ENCODE peak calls at places on chromosomes 16 and 17, in seven cellular contexts. R, E, U, A, L, I and F are unnamed samples.

GRCh38 chr16:1224558-1224957 is 510 bp downstream of the TPSG1 start:
- DNase-seq in R (no peak), E (no peak), U (no peak), A (no peak), L (no peak), I (no peak), F (no peak)

GRCh38 chr16:53417976-53418375 is 16.3 kb upstream of the RBL2 start:
- DNase-seq in R (no peak), E (no peak), U (no peak), A (no peak), L (no peak), I (no peak), F (no peak)

GRCh38 chr16:13471036-13471435 is 448.9 kb upstream of the ERCC4 start:
- DNase-seq in R (no peak), E (no peak), U (no peak), A (no peak), L (no peak), I (no peak), F (no peak)

GRCh38 chr17:67499673-67500072 is 122.6 kb downstream of the PITPNC1 start:
- DNase-seq in R (no peak), E (no peak), U (no peak), A (no peak), L (no peak), I (no peak), F (no peak)

GRCh38 chr17:44197107-44197506 is 2.6 kb downstream of the ATXN7L3 start:
- DNase-seq in R (no peak), E (no peak), U (no peak), A (no peak), L (no peak), I (no peak), F (no peak)

GRCh38 chr17:39822051-39822450 is 42.1 kb downstream of the IKZF3 start:
- DNase-seq in R (no peak), E (no peak), U (no peak), A (no peak), L (no peak), I (no peak), F (no peak)

GRCh38 chr17:8574687-8575086 is 55.8 kb downstream of the MYH10 start:
- DNase-seq in R (no peak), E (no peak), U (no peak), A (no peak), L (no peak), I (no peak), F (no peak)

GRCh38 chr17:61381537-61381936 is 18.1 kb upstream of the TBX2 start:
- DNase-seq in R (no peak), E (no peak), U (no peak), A (no peak), L (no peak), I (no peak), F (no peak)

GRCh38 chr17:10025976-10026785 is 121.1 kb upstream of the RCVRN start:
- DNase-seq in R (no peak), E (no peak), U (no peak), A (no peak), L (no peak), I (no peak), F (no peak)

GRCh38 chr16:75087040-75087979 is 29.3 kb downstream of the LDHD start:
- DNase-seq in R (no peak), E (no peak), U (peak; percentile 75), A (peak; percentile 60), L (no peak), I (peak; percentile 93), F (peak; percentile 72)

GRCh38 chr17:38918916-38919315 is 6.5 kb upstream of the LASP1NB start:
- DNase-seq in R (peak; percentile 20), E (no peak), U (peak; percentile 35), A (no peak), L (no peak), I (no peak), F (no peak)

GRCh38 chr16:31451681-31452351 is 7.5 kb upstream of the ARMC5 start:
- DNase-seq in R (no peak), E (peak; percentile 65), U (peak; percentile 81), A (no peak), L (no peak), I (peak; percentile 80), F (no peak)

GRCh38 chr17:29251969-29252866 is 5.6 kb downstream of the CRYBA1 start:
- DNase-seq in R (no peak), E (no peak), U (no peak), A (no peak), L (no peak), I (peak; percentile 50), F (no peak)

GRCh38 chr17:37327341-37328090 is 48.3 kb upstream of the C17orf78 start:
- DNase-seq in R (no peak), E (no peak), U (no peak), A (no peak), L (no peak), I (peak; percentile 94), F (peak; percentile 75)

GRCh38 chr17:2852211-2852610 is 56.0 kb downstream of the RAP1GAP2 start:
- DNase-seq in R (no peak), E (no peak), U (no peak), A (no peak), L (no peak), I (no peak), F (no peak)

GRCh38 chr17:45648642-45649041 is 135.5 kb upstream of the CRHR1 start:
- DNase-seq in R (no peak), E (no peak), U (no peak), A (no peak), L (no peak), I (no peak), F (no peak)

GRCh38 chr17:1776328-1776727 is 14.5 kb downstream of the SERPINF1 start:
- DNase-seq in R (no peak), E (no peak), U (no peak), A (no peak), L (no peak), I (no peak), F (peak; percentile 72)

GRCh38 chr16:28180660-28181556 is 30.9 kb downstream of the XPO6 start:
- DNase-seq in R (no peak), E (no peak), U (no peak), A (no peak), L (no peak), I (peak; percentile 70), F (no peak)

GRCh38 chr17:4393806-4394205 is 27.3 kb upstream of the UBE2G1 start:
- DNase-seq in R (no peak), E (peak; percentile 69), U (no peak), A (no peak), L (no peak), I (no peak), F (no peak)

GRCh38 chr17:38703742-38704644 is 1.1 kb upstream of the MLLT6 start:
- DNase-seq in R (peak; percentile 91), E (peak; percentile 91), U (peak; percentile 90), A (peak; percentile 75), L (peak; percentile 32), I (no peak), F (peak; percentile 73)

GRCh38 chr17:48012151-48012520 is 25.5 kb downstream of the COPZ2 start:
- DNase-seq in R (no peak), E (no peak), U (no peak), A (peak; percentile 31), L (no peak), I (no peak), F (no peak)

GRCh38 chr17:70702683-70703255 is 533.4 kb downstream of the KCNJ2 start:
- DNase-seq in R (no peak), E (no peak), U (no peak), A (no peak), L (no peak), I (no peak), F (no peak)
- TF ChIP-seq POLR2A in R (no peak), E (no peak), U (no peak), A (no peak), L (no peak), I (no peak), F (no peak)

GRCh38 chr17:42363231-42363630 is 25.0 kb downstream of the STAT3 start:
- DNase-seq in R (no peak), E (no peak), U (no peak), A (no peak), L (no peak), I (no peak), F (no peak)
- TF ChIP-seq CTCF in R (no peak), E (no peak), U (no peak), A (no peak), L (no peak), I (no peak), F (no peak)

DNA sequence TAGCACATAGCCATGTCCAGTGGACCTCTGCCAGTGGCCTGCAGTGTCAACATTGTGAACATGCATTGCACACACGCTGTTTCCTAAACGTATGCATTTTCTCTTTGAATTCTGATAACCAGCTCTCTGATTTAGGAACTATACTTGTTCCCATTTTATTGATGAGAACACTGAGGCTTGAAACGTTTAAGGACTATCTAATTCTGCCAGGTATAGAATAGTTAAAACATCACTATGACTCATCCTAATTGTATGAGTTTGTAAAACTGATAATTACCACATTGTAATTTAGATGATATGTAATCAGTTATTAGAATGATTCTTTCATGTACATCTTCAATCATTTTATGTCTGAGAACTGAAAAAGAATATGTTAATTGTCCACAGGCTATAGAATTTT is 3.1 kb downstream of the BEAN1 start:
- DNase-seq in R (no peak), E (no peak), U (no peak), A (no peak), L (no peak), I (no peak), F (no peak)
- H3K27me3 ChIP-seq in R (peaks cover 2% of the 10 kb centered on the region), E (no peaks in the 10 kb centered on the region), U (peaks cover 62% of the 10 kb centered on the region), A (peaks cover 9% of the 10 kb centered on the region), L (peaks cover 13% of the 10 kb centered on the region), I (peaks cover 68% of the 10 kb centered on the region), F (peaks cover 49% of the 10 kb centered on the region)

GRCh38 chr16:48386559-48387312 is 1.5 kb upstream of the SIAH1 start:
- DNase-seq in R (no peak), E (no peak), U (no peak), A (no peak), L (no peak), I (no peak), F (no peak)

GRCh38 chr16:48384982-48385271 is 286 bp downstream of the SIAH1 start:
- DNase-seq in R (no peak), E (no peak), U (no peak), A (no peak), L (no peak), I (no peak), F (no peak)

GRCh38 chr16:48383877-48384304 is 1.3 kb downstream of the SIAH1 start:
- DNase-seq in R (no peak), E (peak; percentile 21), U (no peak), A (no peak), L (no peak), I (no peak), F (no peak)

GRCh38 chr16:48384305-48384981 is 770 bp downstream of the SIAH1 start:
- DNase-seq in R (peak; percentile 55), E (no peak), U (peak; percentile 81), A (peak; percentile 77), L (no peak), I (peak; percentile 40), F (peak; percentile 60)

DNA sequence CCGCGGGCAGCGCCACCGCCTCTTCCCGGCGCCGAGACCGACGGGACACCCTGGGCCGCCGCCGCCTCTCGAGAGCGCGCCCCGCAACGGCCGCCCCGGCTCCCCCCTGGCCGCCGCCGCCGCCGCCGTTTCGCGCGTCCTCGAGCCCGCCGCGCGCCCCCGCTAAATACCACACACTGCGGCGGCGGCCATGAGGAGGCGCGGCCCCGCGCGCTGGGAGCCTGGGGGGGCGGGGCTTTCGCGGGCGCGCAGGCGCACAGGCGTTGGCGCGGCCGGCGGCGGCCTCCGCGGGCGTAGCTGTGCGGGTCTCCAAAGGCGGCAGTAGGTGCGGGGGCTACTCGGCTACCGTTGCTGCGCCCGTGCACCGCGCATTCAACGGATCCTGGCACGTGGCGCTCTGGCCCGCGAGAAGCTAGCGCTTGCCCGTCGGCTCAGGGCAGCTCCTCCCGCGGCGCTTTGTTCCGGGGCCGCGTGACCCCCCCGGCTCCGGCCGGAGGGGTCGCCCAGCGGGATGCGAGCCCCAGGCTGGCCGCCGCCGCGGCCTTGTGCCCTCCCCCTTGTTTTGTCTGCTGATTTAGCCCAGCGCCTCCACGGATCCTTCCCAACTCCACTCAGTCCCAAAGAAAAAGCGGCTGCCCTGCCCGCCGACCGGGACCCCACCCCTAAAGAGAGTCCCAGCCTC is at the start of gene SIAH1:
- DNase-seq in R (peak; percentile 77), E (peak; percentile 81), U (peak; percentile 91), A (peak; percentile 89), L (peak; percentile 37), I (peak; percentile 68), F (peak; percentile 69)
- TF ChIP-seq POLR2A in R (no peak), E (peak; percentile 53), U (no peak), A (peak; percentile 55), L (no peak), I (peak; percentile 61), F (peak; percentile 96)